ENCODE peak calls at places on chromosomes 16 and 17, in nine cellular contexts. W is anterior cingulate cortex; E is CD4-positive, alpha-beta memory T cell; R is MM.1S; J is NCI-H1105; M is AG09309; T is C1 segment of cervical spinal cord; Y is GDM1; N is ascending aorta. O is an unnamed sample.

GRCh38 chr16:86334062-86334461 is 176.3 kb upstream of the FOXF1 start:
- DNase-seq in J (no peak), R (no peak), Y (no peak), M (no peak), N (no peak), E (no peak), W (no peak), T (no peak), O (no peak)

GRCh38 chr17:32553168-32553567 is 66.4 kb downstream of the CDK5R1 start:
- DNase-seq in W (no peak), E (no peak), Y (peak), N (no peak), R (no peak), T (no peak), J (no peak), M (no peak), O (no peak)

GRCh38 chr16:71201054-71201453 is 29.5 kb downstream of the HYDIN start:
- DNase-seq in J (no peak), Y (no peak), R (no peak), W (no peak), E (no peak), M (no peak), T (no peak), N (no peak), O (no peak)

GRCh38 chr16:66486773-66487579 is 59.9 kb downstream of the BEAN1 start:
- DNase-seq in J (no peak), R (no peak), M (no peak), Y (no peak), N (peak), T (no peak), E (no peak), W (no peak), O (no peak)

GRCh38 chr16:23113185-23113584 is 36.1 kb downstream of the USP31 start:
- DNase-seq in Y (no peak), J (no peak), M (no peak), T (no peak), R (no peak), E (no peak), N (no peak), W (no peak), O (no peak)

GRCh38 chr17:4986951-4987766 is at the start of gene CAMTA2:
- DNase-seq in W (peak), R (peak), J (peak), T (peak), Y (peak), N (peak), M (no peak), E (peak), O (peak)

GRCh38 chr17:4853195-4853762 is 20.1 kb downstream of the MINK1 start:
- DNase-seq in E (no peak), J (no peak), Y (no peak), T (no peak), R (no peak), W (no peak), N (no peak), M (no peak), O (no peak)

GRCh38 chr16:64712027-64712426 is 409.8 kb downstream of the CDH11 start:
- DNase-seq in J (no peak), N (no peak), W (no peak), Y (no peak), R (no peak), T (no peak), M (no peak), E (no peak), O (no peak)

GRCh38 chr16:54171855-54172537 is 114.6 kb downstream of the IRX3 start:
- DNase-seq in J (peak), M (peak), R (no peak), Y (peak), E (no peak), T (no peak), W (no peak), N (no peak), O (peak)

GRCh38 chr17:73595931-73596330 is 48.3 kb downstream of the SDK2 start:
- DNase-seq in M (no peak), N (no peak), T (no peak), R (no peak), J (no peak), Y (no peak), W (no peak), E (no peak), O (no peak)

GRCh38 chr17:50346313-50347086 is 574 bp downstream of the XYLT2 start:
- DNase-seq in W (no peak), R (peak), M (no peak), E (peak), N (peak), T (no peak), J (no peak), Y (no peak), O (no peak)

GRCh38 chr17:82596316-82596715 is 51.9 kb downstream of the WDR45B start:
- DNase-seq in R (no peak), J (no peak), Y (no peak), N (no peak), E (no peak), W (no peak), M (no peak), T (no peak), O (no peak)

GRCh38 chr17:17146791-17147406 is 59.2 kb downstream of the PLD6 start:
- DNase-seq in W (no peak), J (no peak), Y (no peak), M (no peak), N (no peak), E (no peak), R (peak), T (no peak), O (no peak)

GRCh38 chr16:49510141-49510540 is 136.5 kb downstream of the C16orf78 start:
- DNase-seq in W (no peak), R (no peak), Y (no peak), J (no peak), N (no peak), T (no peak), E (no peak), M (no peak), O (no peak)

O was measured in NCI-H526.